ENCODE peak calls at places on chromosomes 6 and 20, in four cellular contexts. C is mesenchymal stem cell, W is mucosa of descending colon, T is ascending aorta. Q is an unnamed sample.

GRCh38 chr6:166465671-166466087 is 82.9 kb upstream of the MPC1 start:
- DNase-seq in C (peak; percentile 32), T (no peak), W (no peak), Q (peak; percentile 64)

GRCh38 chr20:20463933-20464374 is 96.0 kb downstream of the INSM1 start:
- DNase-seq in C (peak; percentile 29), W (no peak), T (no peak), Q (no peak)

GRCh38 chr6:35601331-35602132 is 87.2 kb downstream of the FKBP5 start:
- DNase-seq in T (peak; percentile 45), C (peak; percentile 97), W (no peak), Q (peak; percentile 83)

GRCh38 chr6:149877678-149878077 is 13.5 kb upstream of the LRP11 start:
- DNase-seq in W (no peak), T (no peak), C (no peak), Q (no peak)

GRCh38 chr6:73929421-73929820 is 233.4 kb downstream of the CD109 start:
- DNase-seq in T (no peak), W (no peak), C (no peak), Q (peak; percentile 16)

GRCh38 chr6:151589667-151590066 is 95.8 kb downstream of the CCDC170 start:
- DNase-seq in W (no peak), T (no peak), C (no peak), Q (no peak)

GRCh38 chr20:59723607-59724456 is 119.5 kb downstream of the PHACTR3 start:
- DNase-seq in C (no peak), T (no peak), W (no peak), Q (peak; percentile 63)

GRCh38 chr6:34386316-34387137 is 5.9 kb downstream of the NUDT3 start:
- DNase-seq in T (no peak), C (peak; percentile 98), W (no peak), Q (peak; percentile 94)

GRCh38 chr20:64138276-64138815 is 25.9 kb upstream of the MYT1 start:
- DNase-seq in T (no peak), W (no peak), C (no peak), Q (no peak)

GRCh38 chr6:41576667-41577066 is 30.5 kb downstream of the FOXP4 start:
- DNase-seq in W (no peak), T (no peak), C (no peak), Q (no peak)

GRCh38 chr6:158793432-158793831 is 25.7 kb downstream of the EZR start:
- DNase-seq in T (no peak), W (no peak), C (peak; percentile 70), Q (peak; percentile 65)

GRCh38 chr6:71375676-71376075 is 87.1 kb downstream of the OGFRL1 start:
- DNase-seq in C (no peak), T (no peak), W (no peak), Q (no peak)

GRCh38 chr20:15528386-15529111 is 1044.7 kb downstream of the KIF16B start:
- DNase-seq in W (no peak), T (no peak), C (peak; percentile 72), Q (no peak)

GRCh38 chr6:90160013-90160412 is 136.6 kb downstream of the BACH2 start:
- DNase-seq in W (no peak), T (no peak), C (no peak), Q (no peak)

GRCh38 chr6:33313709-33314514 is at the start of gene TAPBP:
- DNase-seq in W (peak; percentile 79), T (no peak), C (peak; percentile 95), Q (peak; percentile 46)

GRCh38 chr6:148947621-148948444 is 201.0 kb downstream of the UST start:
- DNase-seq in C (peak; percentile 81), T (peak; percentile 33), W (peak; percentile 81), Q (peak; percentile 78)

GRCh38 chr6:71391126-71391525 is 102.5 kb downstream of the OGFRL1 start:
- DNase-seq in C (no peak), W (no peak), T (no peak), Q (no peak)

GRCh38 chr6:145904878-145905277 is 59.3 kb downstream of the SHPRH start:
- DNase-seq in C (no peak), T (no peak), W (no peak), Q (no peak)

GRCh38 chr6:165717732-165718465 is 54.9 kb upstream of the PDE10A start:
- DNase-seq in C (peak; percentile 61), T (no peak), W (no peak), Q (no peak)

GRCh38 chr20:47352332-47353223 is 3.9 kb downstream of the ZMYND8 start:
- DNase-seq in T (no peak), W (peak; percentile 57), C (no peak), Q (no peak)

GRCh38 chr6:104680539-104680938 is 179.2 kb downstream of the HACE1 start:
- DNase-seq in T (no peak), C (no peak), W (no peak), Q (no peak)

GRCh38 chr6:115467726-115468125 is 593.0 kb downstream of the FRK start:
- DNase-seq in T (no peak), C (no peak), W (no peak), Q (no peak)

GRCh38 chr6:162140453-162140852 is 587.1 kb downstream of the PRKN start:
- DNase-seq in W (no peak), T (no peak), C (no peak), Q (no peak)

GRCh38 chr6:55433446-55434130 is 106.3 kb downstream of the GFRAL start:
- DNase-seq in W (no peak), T (no peak), C (peak; percentile 66), Q (peak; percentile 62)

GRCh38 chr6:97081010-97081573 is 156.6 kb downstream of the KLHL32 start:
- DNase-seq in W (no peak), C (no peak), T (no peak), Q (no peak)

GRCh38 chr6:95805699-95806098 is 210.1 kb upstream of the FUT9 start:
- DNase-seq in T (no peak), C (no peak), W (no peak), Q (no peak)

GRCh38 chr6:61977116-61977515 is 308.9 kb downstream of the KHDRBS2 start:
- DNase-seq in C (no peak), T (no peak), W (no peak), Q (no peak)

GRCh38 chr20:48006036-48006833 is 221.0 kb upstream of the SULF2 start:
- DNase-seq in T (no peak), C (no peak), W (no peak), Q (peak; percentile 71)

GRCh38 chr6:105560611-105561066 is 157.8 kb upstream of the PREP start:
- DNase-seq in C (peak; percentile 62), W (no peak), T (no peak), Q (peak; percentile 58)

GRCh38 chr6:158906926-158907325 is 87.8 kb upstream of the EZR start:
- DNase-seq in W (no peak), C (no peak), T (no peak), Q (no peak)

GRCh38 chr6:84426002-84426705 is 198.7 kb upstream of the CEP162 start:
- DNase-seq in T (no peak), W (no peak), C (no peak), Q (no peak)

GRCh38 chr6:106510090-106510970 is 119.0 kb downstream of the RTN4IP1 start:
- DNase-seq in T (no peak), C (peak; percentile 57), W (peak; percentile 88), Q (no peak)

GRCh38 chr6:43987838-43988439 is 139.3 kb downstream of the MRPL14 start:
- DNase-seq in T (no peak), C (no peak), W (no peak), Q (no peak)

DNA sequence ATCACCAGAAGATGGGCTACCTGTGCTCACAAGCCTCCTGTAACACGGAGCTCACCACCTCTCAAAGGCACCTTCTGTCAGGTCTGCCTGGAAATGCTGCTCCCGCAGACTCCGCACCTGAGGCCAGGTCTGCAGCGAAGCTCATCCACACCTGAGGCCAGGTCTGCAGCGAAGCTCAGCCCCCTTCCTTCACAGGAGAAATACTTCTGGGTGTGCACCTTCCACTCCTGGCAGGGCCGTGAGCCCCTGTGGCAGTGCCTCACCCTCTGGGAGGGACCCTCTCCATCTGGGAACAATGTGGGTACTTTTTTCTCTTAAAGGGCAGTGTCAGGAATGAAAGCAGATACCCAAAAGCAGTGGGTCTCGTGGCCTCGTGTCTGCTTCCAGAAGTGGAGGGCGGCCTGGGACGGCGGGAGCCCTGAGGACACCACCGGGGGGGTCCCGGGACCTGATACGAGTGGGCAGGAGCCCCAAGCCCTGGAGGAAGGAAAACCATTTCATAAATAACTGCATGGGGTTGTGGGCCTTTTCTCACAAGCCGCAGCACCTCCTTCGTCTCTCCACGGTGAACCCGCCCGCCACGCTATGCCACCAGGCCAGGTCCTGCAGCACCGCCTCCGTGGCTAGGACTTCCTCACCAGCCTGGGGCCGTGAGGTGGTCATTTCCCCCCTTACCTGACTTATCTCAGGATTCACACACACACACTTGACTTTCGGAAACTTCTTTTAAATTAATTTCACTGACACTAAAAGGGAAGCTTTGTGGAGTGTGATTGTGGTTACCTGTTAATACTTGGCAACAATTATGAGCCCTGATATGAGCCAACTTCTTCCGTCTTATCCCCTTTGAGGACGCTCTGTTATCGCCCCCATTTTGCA is 1.2 kb upstream of the SLCO4A1 start:
- DNase-seq in T (no peak), C (no peak), W (no peak), Q (no peak)
- H3K4me3 ChIP-seq in T (peak overlapping the region; percentile 71), C (no peak overlapping the region), W (no peak overlapping the region), Q (no peak overlapping the region)

DNA sequence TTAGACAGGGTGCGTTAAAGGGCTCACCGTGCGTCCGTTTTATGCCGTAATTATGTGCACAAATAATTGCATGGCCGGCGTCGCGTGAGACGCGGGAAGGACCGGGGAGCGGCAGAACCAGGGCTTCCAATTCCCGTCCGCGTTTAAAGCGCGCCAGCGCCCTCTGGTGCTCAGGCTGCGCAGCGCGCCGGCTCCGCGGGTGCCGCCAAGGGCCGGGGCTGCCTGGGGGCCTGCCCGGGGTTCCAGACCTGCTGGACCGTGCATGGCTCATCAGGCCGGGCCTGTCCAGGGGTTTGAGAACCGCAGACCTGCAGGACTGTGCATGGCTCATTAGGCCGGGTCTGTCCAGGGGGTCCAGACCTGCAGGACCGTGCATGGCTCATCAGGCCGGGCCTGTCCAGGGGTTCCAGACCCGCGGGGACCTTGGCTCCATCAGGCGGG is 369.0 kb downstream of the THBS2 start:
- DNase-seq in C (peak; percentile 31), T (no peak), W (peak; percentile 86), Q (peak; percentile 45)
- H3K4me3 ChIP-seq in C (no peak overlapping the region), T (peak overlapping the region; percentile 53), W (no peak overlapping the region), Q (peak overlapping the region; percentile 15)

DNA sequence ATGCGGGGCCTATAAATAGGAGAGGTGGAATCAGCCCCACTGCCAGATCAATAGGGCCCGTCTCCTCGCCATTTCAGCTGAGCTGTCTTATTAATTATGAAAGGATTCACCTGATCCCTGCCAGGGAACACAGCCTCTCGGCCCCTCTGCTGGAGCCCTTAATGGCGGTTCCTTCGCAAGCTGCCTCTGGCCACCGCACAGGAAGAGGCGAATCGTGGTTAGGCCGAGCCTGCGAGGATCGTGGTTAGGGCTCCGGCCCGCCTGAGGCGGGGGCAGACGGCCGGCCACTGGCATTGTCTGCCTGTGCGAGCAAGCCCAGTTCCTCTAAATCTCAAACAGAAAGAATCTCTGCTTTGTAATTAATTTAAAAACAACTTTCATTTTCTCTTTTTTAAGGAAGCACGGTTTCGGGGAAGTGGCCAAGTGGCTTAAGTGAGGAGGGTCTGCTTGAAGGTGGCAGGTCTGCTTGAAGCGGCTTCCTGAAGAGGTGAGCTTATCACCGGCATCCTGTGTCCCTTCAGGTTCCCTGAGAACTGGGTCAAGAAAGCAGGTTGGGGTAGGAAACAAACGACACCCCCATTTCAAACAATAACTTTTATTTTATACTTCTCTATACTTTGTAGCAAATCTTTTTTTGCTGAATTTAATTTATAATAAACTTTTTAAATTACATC is 9.2 kb downstream of the NRN1 start:
- DNase-seq in C (no peak), W (peak; percentile 47), T (no peak), Q (peak; percentile 52)
- H3K4me3 ChIP-seq in C (no peak overlapping the region), W (no peak overlapping the region), T (peak overlapping the region; percentile 61), Q (peak overlapping the region; percentile 82)

GRCh38 chr6:152637422-152638047 is 373 bp upstream of the SYNE1 start:
- DNase-seq in T (no peak), W (no peak), C (peak; percentile 3), Q (peak; percentile 43)
- H3K4me3 ChIP-seq in T (peak overlapping the region; percentile 78), W (no peak overlapping the region), C (peak overlapping the region; percentile 63), Q (peak overlapping the region; percentile 80)

Q was measured in AG10803.